ENCODE peak calls at places on chromosomes 7 and 10, in seven cellular contexts. P, J, S, A, N, L and D are unnamed samples.

GRCh38 chr10:97895915-97896314 is 46.3 kb downstream of the GOLGA7B start:
- DNase-seq in P (no peak), L (no peak), S (no peak), J (no peak), N (no peak), A (no peak), D (no peak)

GRCh38 chr7:148095066-148095465 is 495.5 kb upstream of the C7orf33 start:
- DNase-seq in S (no peak), N (no peak), L (no peak), A (no peak), P (no peak), J (no peak), D (no peak)

GRCh38 chr10:14185501-14186045 is 145.2 kb downstream of the FRMD4A start:
- DNase-seq in A (peak), J (peak), S (peak), L (no peak), P (no peak), N (peak), D (peak)

GRCh38 chr10:121832647-121833046 is 95.2 kb downstream of the ATE1 start:
- DNase-seq in P (no peak), J (no peak), S (no peak), L (no peak), N (no peak), A (no peak), D (no peak)

GRCh38 chr10:78436223-78436575 is 402.5 kb downstream of the RPS24 start:
- DNase-seq in L (no peak), J (no peak), A (no peak), P (no peak), S (no peak), N (no peak), D (no peak)

GRCh38 chr7:28165971-28166955 is 14.3 kb downstream of the JAZF1 start:
- DNase-seq in N (no peak), P (no peak), A (peak), J (no peak), S (no peak), L (peak), D (no peak)

GRCh38 chr10:35554461-35555056 is 50.6 kb upstream of the GJD4 start:
- DNase-seq in S (no peak), L (no peak), N (peak), A (no peak), J (no peak), P (no peak), D (peak)

GRCh38 chr7:41693150-41693997 is 9.5 kb downstream of the INHBA start:
- DNase-seq in A (no peak), L (peak), J (no peak), S (no peak), N (no peak), P (no peak), D (no peak)

GRCh38 chr10:119620241-119620753 is 23.5 kb upstream of the TIAL1 start:
- DNase-seq in L (peak), N (no peak), J (no peak), A (no peak), P (no peak), S (no peak), D (no peak)